ENCODE peak calls at places on chromosomes 4 and X, in ten cellular contexts. U is activated naive CD4-positive, alpha-beta T cell treated with anti-CD3 and anti-CD28 coated beads for 36 hours; F is T-helper 9 cell; O is H9; R is smooth muscle cell of the brain vasculature; T is amniotic stem cell; S is AG08396; J is HFF-Myc; K is germinal center; A is cardiac muscle cell. Z is an unnamed sample.

GRCh38 chr4:40280586-40280985 is 54.5 kb upstream of the CHRNA9 start:
- DNase-seq in U (no peak), F (no peak), O (no peak), R (no peak), T (no peak), S (no peak), J (no peak), K (no peak), A (no peak), Z (no peak)

GRCh38 chr4:117700111-117700892 is 334.0 kb upstream of the NDST3 start:
- DNase-seq in U (no peak), F (no peak), O (no peak), R (no peak), T (no peak), S (no peak), J (no peak), K (no peak), A (peak), Z (no peak)

GRCh38 chr4:25133132-25133531 is 27.1 kb downstream of the SEPSECS start:
- DNase-seq in U (no peak), F (no peak), O (no peak), R (no peak), T (no peak), S (no peak), J (no peak), K (no peak), A (no peak), Z (no peak)

GRCh38 chr4:107710493-107711459 is 9.3 kb downstream of the PAPSS1 start:
- DNase-seq in U (no peak), F (no peak), O (no peak), R (no peak), T (no peak), S (no peak), J (no peak), K (no peak), A (no peak), Z (no peak)

GRCh38 chr4:177699365-177700213 is 257.4 kb upstream of the AGA start:
- DNase-seq in U (no peak), F (no peak), O (no peak), R (no peak), T (no peak), S (no peak), J (no peak), K (no peak), A (no peak), Z (no peak)

GRCh38 chr4:16858275-16858752 is 40.1 kb downstream of the LDB2 start:
- DNase-seq in U (no peak), F (no peak), O (no peak), R (no peak), T (no peak), S (peak), J (no peak), K (no peak), A (peak), Z (no peak)

GRCh38 chr4:61011051-61011450 is 189.1 kb upstream of the ADGRL3 start:
- DNase-seq in U (no peak), F (no peak), O (no peak), R (no peak), T (no peak), S (no peak), J (no peak), K (no peak), A (no peak), Z (no peak)

GRCh38 chrX:130909469-130910136 is 6.6 kb upstream of the ENOX2 start:
- DNase-seq in U (no peak), F (no peak), O (no peak), R (no peak), T (no peak), S (no peak), J (no peak), K (no peak), A (no peak), Z (no peak)

GRCh38 chr4:119666653-119667091 is 38.1 kb upstream of the PDE5A start:
- DNase-seq in U (no peak), F (no peak), O (no peak), R (no peak), T (no peak), S (no peak), J (no peak), K (no peak), A (peak), Z (no peak)

GRCh38 chrX:149495573-149496071 is 9.5 kb downstream of the IDS start:
- DNase-seq in U (no peak), F (no peak), O (no peak), R (peak), T (no peak), S (peak), J (no peak), K (no peak), A (no peak), Z (no peak)

GRCh38 chrX:148426467-148426866 is 74.0 kb upstream of the AFF2 start:
- DNase-seq in U (no peak), F (no peak), O (peak), R (no peak), T (no peak), S (no peak), J (no peak), K (no peak), A (no peak), Z (no peak)

GRCh38 chr4:41560112-41560511 is 22.2 kb downstream of the LIMCH1 start:
- DNase-seq in U (no peak), F (no peak), O (no peak), R (no peak), T (no peak), S (no peak), J (no peak), K (no peak), A (no peak), Z (no peak)

GRCh38 chrX:109709129-109709631 is 23.9 kb downstream of the ACSL4 start:
- DNase-seq in U (peak), F (no peak), O (no peak), R (no peak), T (no peak), S (no peak), J (no peak), K (no peak), A (no peak), Z (no peak)